ENCODE peak calls at places on chromosomes 5 and 9, in seven cellular contexts. One of them, this sample, is unnamed.

GRCh38 chr9:78694950-78695349 is 398.0 kb downstream of the PSAT1 start:
- DNase-seq in body of pancreas: no peak
- DNase-seq in activated T-helper 1 cell treated with Interleukin-2 at 50 U/mL for 16 hours: no peak
- DNase-seq in T-helper 2 cell: no peak
- DNase-seq in WTC11: no peak
- DNase-seq in upper lobe of left lung: no peak
- DNase-seq in naive thymus-derived CD8-positive, alpha-beta T cell: no peak
- DNase-seq in this sample: no peak

GRCh38 chr9:93636172-93636661 is 59.8 kb downstream of the PHF2 start:
- DNase-seq in body of pancreas: no peak
- DNase-seq in activated T-helper 1 cell treated with Interleukin-2 at 50 U/mL for 16 hours: no peak
- DNase-seq in T-helper 2 cell: no peak
- DNase-seq in WTC11: no peak
- DNase-seq in upper lobe of left lung: peak
- DNase-seq in naive thymus-derived CD8-positive, alpha-beta T cell: no peak
- DNase-seq in this sample: no peak

GRCh38 chr5:14777187-14777586 is 94.4 kb downstream of the ANKH start:
- DNase-seq in body of pancreas: no peak
- DNase-seq in activated T-helper 1 cell treated with Interleukin-2 at 50 U/mL for 16 hours: no peak
- DNase-seq in T-helper 2 cell: no peak
- DNase-seq in WTC11: no peak
- DNase-seq in upper lobe of left lung: no peak
- DNase-seq in naive thymus-derived CD8-positive, alpha-beta T cell: no peak
- DNase-seq in this sample: no peak

GRCh38 chr5:1921711-1922110 is 39.0 kb upstream of the IRX4 start:
- DNase-seq in body of pancreas: no peak
- DNase-seq in activated T-helper 1 cell treated with Interleukin-2 at 50 U/mL for 16 hours: no peak
- DNase-seq in T-helper 2 cell: no peak
- DNase-seq in WTC11: no peak
- DNase-seq in upper lobe of left lung: no peak
- DNase-seq in naive thymus-derived CD8-positive, alpha-beta T cell: no peak
- DNase-seq in this sample: no peak

GRCh38 chr9:72675586-72675985 is 154.2 kb downstream of the TMC1 start:
- DNase-seq in body of pancreas: no peak
- DNase-seq in activated T-helper 1 cell treated with Interleukin-2 at 50 U/mL for 16 hours: no peak
- DNase-seq in T-helper 2 cell: no peak
- DNase-seq in WTC11: no peak
- DNase-seq in upper lobe of left lung: no peak
- DNase-seq in naive thymus-derived CD8-positive, alpha-beta T cell: no peak
- DNase-seq in this sample: no peak

GRCh38 chr5:154351566-154351965 is 94.2 kb upstream of the SAP30L start:
- DNase-seq in body of pancreas: no peak
- DNase-seq in activated T-helper 1 cell treated with Interleukin-2 at 50 U/mL for 16 hours: no peak
- DNase-seq in T-helper 2 cell: no peak
- DNase-seq in WTC11: no peak
- DNase-seq in upper lobe of left lung: no peak
- DNase-seq in naive thymus-derived CD8-positive, alpha-beta T cell: no peak
- DNase-seq in this sample: no peak

GRCh38 chr5:33981408-33982171 is 2.9 kb downstream of the SLC45A2 start:
- DNase-seq in body of pancreas: no peak
- DNase-seq in activated T-helper 1 cell treated with Interleukin-2 at 50 U/mL for 16 hours: no peak
- DNase-seq in T-helper 2 cell: no peak
- DNase-seq in WTC11: no peak
- DNase-seq in upper lobe of left lung: no peak
- DNase-seq in naive thymus-derived CD8-positive, alpha-beta T cell: no peak
- DNase-seq in this sample: no peak

GRCh38 chr5:74993743-74994142 is 58.6 kb downstream of the GCNT4 start:
- DNase-seq in body of pancreas: peak
- DNase-seq in activated T-helper 1 cell treated with Interleukin-2 at 50 U/mL for 16 hours: no peak
- DNase-seq in T-helper 2 cell: no peak
- DNase-seq in WTC11: no peak
- DNase-seq in upper lobe of left lung: no peak
- DNase-seq in naive thymus-derived CD8-positive, alpha-beta T cell: no peak
- DNase-seq in this sample: no peak

GRCh38 chr5:82174128-82174918 is 103.8 kb downstream of the RPS23 start:
- DNase-seq in body of pancreas: peak
- DNase-seq in activated T-helper 1 cell treated with Interleukin-2 at 50 U/mL for 16 hours: peak
- DNase-seq in T-helper 2 cell: peak
- DNase-seq in WTC11: peak
- DNase-seq in upper lobe of left lung: no peak
- DNase-seq in naive thymus-derived CD8-positive, alpha-beta T cell: peak
- DNase-seq in this sample: peak

GRCh38 chr5:148984333-148984732 is 78.5 kb downstream of the SH3TC2 start:
- DNase-seq in body of pancreas: no peak
- DNase-seq in activated T-helper 1 cell treated with Interleukin-2 at 50 U/mL for 16 hours: no peak
- DNase-seq in T-helper 2 cell: no peak
- DNase-seq in WTC11: no peak
- DNase-seq in upper lobe of left lung: no peak
- DNase-seq in naive thymus-derived CD8-positive, alpha-beta T cell: no peak
- DNase-seq in this sample: no peak

GRCh38 chr5:34657550-34657921 is 1.4 kb downstream of the RAI14 start:
- DNase-seq in body of pancreas: peak
- DNase-seq in activated T-helper 1 cell treated with Interleukin-2 at 50 U/mL for 16 hours: no peak
- DNase-seq in T-helper 2 cell: no peak
- DNase-seq in WTC11: peak
- DNase-seq in upper lobe of left lung: peak
- DNase-seq in naive thymus-derived CD8-positive, alpha-beta T cell: no peak
- DNase-seq in this sample: no peak

GRCh38 chr9:129626944-129627297 is 958 bp downstream of the NTMT1 start:
- DNase-seq in body of pancreas: no peak
- DNase-seq in activated T-helper 1 cell treated with Interleukin-2 at 50 U/mL for 16 hours: no peak
- DNase-seq in T-helper 2 cell: no peak
- DNase-seq in WTC11: no peak
- DNase-seq in upper lobe of left lung: no peak
- DNase-seq in naive thymus-derived CD8-positive, alpha-beta T cell: no peak
- DNase-seq in this sample: no peak

GRCh38 chr5:16057277-16057676 is 122.3 kb downstream of the MARCHF11 start:
- DNase-seq in body of pancreas: no peak
- DNase-seq in activated T-helper 1 cell treated with Interleukin-2 at 50 U/mL for 16 hours: no peak
- DNase-seq in T-helper 2 cell: no peak
- DNase-seq in WTC11: no peak
- DNase-seq in upper lobe of left lung: no peak
- DNase-seq in naive thymus-derived CD8-positive, alpha-beta T cell: no peak
- DNase-seq in this sample: no peak

GRCh38 chr5:76641514-76642120 is 18.4 kb upstream of the F2RL2 start:
- DNase-seq in body of pancreas: peak
- DNase-seq in activated T-helper 1 cell treated with Interleukin-2 at 50 U/mL for 16 hours: peak
- DNase-seq in T-helper 2 cell: peak
- DNase-seq in WTC11: peak
- DNase-seq in upper lobe of left lung: no peak
- DNase-seq in naive thymus-derived CD8-positive, alpha-beta T cell: peak
- DNase-seq in this sample: peak

GRCh38 chr9:21968331-21969010 is 25.7 kb downstream of the CDKN2A start:
- DNase-seq in body of pancreas: no peak
- DNase-seq in activated T-helper 1 cell treated with Interleukin-2 at 50 U/mL for 16 hours: no peak
- DNase-seq in T-helper 2 cell: no peak
- DNase-seq in WTC11: peak
- DNase-seq in upper lobe of left lung: peak
- DNase-seq in naive thymus-derived CD8-positive, alpha-beta T cell: no peak
- DNase-seq in this sample: no peak

GRCh38 chr9:127767909-127768331 is 10.5 kb downstream of the SH2D3C start:
- DNase-seq in body of pancreas: no peak
- DNase-seq in activated T-helper 1 cell treated with Interleukin-2 at 50 U/mL for 16 hours: no peak
- DNase-seq in T-helper 2 cell: no peak
- DNase-seq in WTC11: no peak
- DNase-seq in upper lobe of left lung: no peak
- DNase-seq in naive thymus-derived CD8-positive, alpha-beta T cell: no peak
- DNase-seq in this sample: no peak

GRCh38 chr5:154112255-154112654 is 73.5 kb downstream of the MFAP3 start:
- DNase-seq in body of pancreas: no peak
- DNase-seq in activated T-helper 1 cell treated with Interleukin-2 at 50 U/mL for 16 hours: no peak
- DNase-seq in T-helper 2 cell: no peak
- DNase-seq in WTC11: no peak
- DNase-seq in upper lobe of left lung: no peak
- DNase-seq in naive thymus-derived CD8-positive, alpha-beta T cell: no peak
- DNase-seq in this sample: no peak

GRCh38 chr5:2746642-2747041 is 4.8 kb downstream of the IRX2 start:
- DNase-seq in body of pancreas: no peak
- DNase-seq in activated T-helper 1 cell treated with Interleukin-2 at 50 U/mL for 16 hours: no peak
- DNase-seq in T-helper 2 cell: no peak
- DNase-seq in WTC11: no peak
- DNase-seq in upper lobe of left lung: no peak
- DNase-seq in naive thymus-derived CD8-positive, alpha-beta T cell: no peak
- DNase-seq in this sample: no peak

GRCh38 chr5:67475489-67475888 is 278.9 kb upstream of the CD180 start:
- DNase-seq in body of pancreas: no peak
- DNase-seq in activated T-helper 1 cell treated with Interleukin-2 at 50 U/mL for 16 hours: no peak
- DNase-seq in T-helper 2 cell: no peak
- DNase-seq in WTC11: no peak
- DNase-seq in upper lobe of left lung: no peak
- DNase-seq in naive thymus-derived CD8-positive, alpha-beta T cell: no peak
- DNase-seq in this sample: no peak

This sample was measured in activated T-helper 9 cell treated with anti-CD3 and anti-CD28 coated beads, Interleukin-2, amount 50 U/mL, for 16 hours.